ENCODE peak calls at places on chromosomes 16 and 17, in ten cellular contexts. B is omental fat pad; S is stimulated activated CD4-positive, alpha-beta T cell treated with anti-CD3 and anti-CD28 coated beads, Interleukin-4, amount 100 ng/mL, for 1 hour; R is A549; Q is T-cell; W is fibroblast of lung; A is activated T-cell treated with anti-CD3 and anti-CD28 coated beads, Interleukin-2, amount 50 U/mL, for 72 hours; D is Right ventricle myocardium superior; K is posterior vena cava; I is CD8-positive, alpha-beta memory T cell. V is an unnamed sample.

GRCh38 chr16:70688266-70688742 is 2.5 kb upstream of the MTSS2 start:
- DNase-seq in I (no peak), B (no peak), R (no peak), S (no peak), D (peak), A (no peak), Q (no peak), K (no peak), W (peak), V (no peak)

GRCh38 chr17:78196712-78197111 is 9.6 kb downstream of the AFMID start:
- DNase-seq in Q (no peak), B (no peak), R (no peak), D (no peak), W (no peak), I (no peak), A (no peak), K (no peak), S (no peak), V (no peak)

GRCh38 chr17:3512512-3513171 is 36.8 kb downstream of the ASPA start:
- DNase-seq in R (no peak), W (peak), S (no peak), A (no peak), I (no peak), B (no peak), Q (no peak), D (peak), K (peak), V (no peak)

GRCh38 chr16:68073902-68074760 is 11.0 kb upstream of the NFATC3 start:
- DNase-seq in R (no peak), Q (no peak), I (no peak), D (no peak), W (no peak), K (no peak), A (no peak), S (no peak), B (no peak), V (no peak)

GRCh38 chr17:45904886-45905285 is 10.5 kb downstream of the MAPT start:
- DNase-seq in K (no peak), I (no peak), S (no peak), R (no peak), D (no peak), W (no peak), Q (no peak), B (no peak), A (no peak), V (no peak)

GRCh38 chr17:59149051-59149450 is 5.9 kb downstream of the SKA2 start:
- DNase-seq in S (no peak), I (no peak), K (no peak), A (no peak), Q (no peak), W (peak), B (no peak), D (no peak), R (no peak), V (no peak)

GRCh38 chr16:28863929-28864886 is 565 bp downstream of the SH2B1 start:
- DNase-seq in B (no peak), I (no peak), R (no peak), D (peak), A (no peak), W (peak), S (no peak), K (no peak), Q (no peak), V (peak)

GRCh38 chr16:49473773-49474172 is 100.2 kb downstream of the C16orf78 start:
- DNase-seq in S (no peak), B (peak), R (no peak), Q (no peak), I (no peak), W (no peak), A (no peak), K (no peak), D (no peak), V (no peak)

GRCh38 chr17:13415877-13416416 is 185.8 kb downstream of the HS3ST3A1 start:
- DNase-seq in Q (no peak), R (no peak), A (no peak), K (no peak), D (peak), B (no peak), I (no peak), W (peak), S (no peak), V (no peak)

GRCh38 chr17:71938340-71939010 is 182.3 kb upstream of the SOX9 start:
- DNase-seq in I (no peak), A (no peak), B (no peak), W (no peak), S (no peak), K (no peak), D (no peak), R (no peak), Q (no peak), V (no peak)

GRCh38 chr16:15807603-15808009 is 49.2 kb downstream of the MYH11 start:
- DNase-seq in S (no peak), B (no peak), D (no peak), Q (no peak), R (no peak), A (no peak), K (peak), I (no peak), W (peak), V (no peak)

GRCh38 chr16:70661918-70662641 is 15.7 kb downstream of the IL34 start:
- DNase-seq in K (peak), D (no peak), B (no peak), W (peak), R (no peak), A (no peak), Q (no peak), S (no peak), I (no peak), V (no peak)

GRCh38 chr17:78960945-78961344 is 18.8 kb downstream of the LGALS3BP start:
- DNase-seq in K (no peak), A (no peak), D (peak), I (no peak), B (no peak), W (peak), S (no peak), Q (no peak), R (no peak), V (no peak)

GRCh38 chr17:73639322-73639721 is 4.9 kb downstream of the SDK2 start:
- DNase-seq in K (no peak), I (no peak), R (no peak), A (no peak), D (peak), Q (no peak), B (no peak), W (peak), S (no peak), V (no peak)

GRCh38 chr17:1031711-1032110 is 34.8 kb downstream of the TIMM22 start:
- DNase-seq in I (no peak), B (no peak), R (no peak), A (no peak), K (no peak), D (peak), S (no peak), W (peak), Q (no peak), V (no peak)

GRCh38 chr17:43694081-43694870 is 32.6 kb upstream of the MEOX1 start:
- DNase-seq in B (peak), S (peak), R (peak), Q (peak), K (no peak), I (peak), W (peak), A (peak), D (peak), V (peak)

GRCh38 chr17:50935201-50936124 is 69.3 kb upstream of the TOB1 start:
- DNase-seq in A (no peak), B (no peak), D (peak), K (no peak), W (no peak), Q (no peak), I (no peak), S (no peak), R (peak), V (no peak)

GRCh38 chr16:21101631-21102420 is 48.8 kb downstream of the DNAH3 start:
- DNase-seq in K (no peak), B (no peak), A (peak), D (peak), S (peak), R (peak), W (peak), I (no peak), Q (no peak), V (peak)

GRCh38 chr16:19555938-19556778 is 655 bp downstream of the VPS35L start:
- DNase-seq in D (no peak), I (peak), S (peak), A (peak), R (peak), B (no peak), K (no peak), W (peak), Q (no peak), V (peak)

GRCh38 chr17:81043725-81044427 is 8.9 kb downstream of the BAIAP2 start:
- DNase-seq in D (peak), W (peak), S (no peak), I (no peak), K (no peak), R (peak), B (no peak), Q (no peak), A (no peak), V (no peak)

GRCh38 chr17:2853722-2854580 is 57.7 kb downstream of the RAP1GAP2 start:
- DNase-seq in D (peak), A (peak), Q (no peak), B (no peak), S (peak), W (peak), K (no peak), I (no peak), R (peak), V (peak)

GRCh38 chr17:8047769-8048110 is 8.9 kb downstream of the ALOX15B start:
- DNase-seq in B (no peak), Q (no peak), A (no peak), W (no peak), S (no peak), K (peak), R (no peak), D (no peak), I (no peak), V (no peak)

GRCh38 chr17:18039535-18040286 is 503 bp downstream of the GID4 start:
- DNase-seq in I (peak), K (peak), B (no peak), Q (no peak), D (peak), A (peak), W (no peak), S (no peak), R (peak), V (no peak)

GRCh38 chr16:88705076-88705684 is 1.0 kb downstream of the RNF166 start:
- DNase-seq in R (no peak), B (no peak), K (no peak), S (no peak), D (peak), A (peak), I (peak), Q (no peak), W (peak), V (peak)

GRCh38 chr16:56102159-56102798 is 89.0 kb upstream of the GNAO1 start:
- DNase-seq in Q (no peak), W (no peak), D (peak), R (no peak), A (no peak), I (no peak), S (no peak), B (no peak), K (peak), V (no peak)

GRCh38 chr17:43641416-43641815 is 20.3 kb downstream of the MEOX1 start:
- DNase-seq in W (no peak), R (no peak), Q (no peak), D (no peak), K (no peak), A (no peak), S (no peak), B (no peak), I (no peak), V (no peak)

GRCh38 chr16:70646260-70647241 is at the start of gene IL34:
- DNase-seq in B (no peak), D (no peak), S (no peak), R (no peak), K (peak), I (no peak), W (peak), A (no peak), Q (no peak), V (no peak)

GRCh38 chr16:29675811-29676643 is 3.0 kb upstream of the QPRT start:
- DNase-seq in Q (no peak), R (peak), B (no peak), S (no peak), K (no peak), I (no peak), W (peak), D (no peak), A (no peak), V (no peak)

GRCh38 chr16:55272787-55273186 is 51.2 kb upstream of the IRX6 start:
- DNase-seq in D (no peak), B (no peak), A (no peak), S (no peak), I (no peak), R (no peak), Q (no peak), K (no peak), W (no peak), V (no peak)

GRCh38 chr16:89795676-89796075 is 20.8 kb downstream of the FANCA start:
- DNase-seq in A (no peak), D (no peak), S (no peak), B (no peak), W (no peak), R (no peak), I (no peak), K (no peak), Q (no peak), V (no peak)

GRCh38 chr17:1638171-1638583 is 7.4 kb downstream of the SCARF1 start:
- DNase-seq in A (no peak), W (no peak), D (no peak), B (no peak), R (no peak), K (no peak), I (no peak), S (no peak), Q (no peak), V (no peak)

GRCh38 chr17:74096456-74096855 is 107.0 kb upstream of the RPL38 start:
- DNase-seq in D (no peak), K (peak), W (no peak), I (no peak), A (no peak), Q (no peak), R (no peak), B (no peak), S (no peak), V (no peak)

GRCh38 chr16:27317320-27317719 is 3.5 kb downstream of the IL4R start:
- DNase-seq in A (peak), D (no peak), I (no peak), W (no peak), Q (no peak), R (no peak), S (no peak), K (peak), B (no peak), V (no peak)

GRCh38 chr16:68564367-68564985 is 25.4 kb downstream of the ZFP90 start:
- DNase-seq in R (no peak), K (no peak), B (no peak), Q (no peak), I (no peak), S (no peak), A (no peak), W (peak), D (no peak), V (no peak)

GRCh38 chr17:74671031-74671771 is 41.5 kb downstream of the CD300LF start:
- DNase-seq in R (peak), W (peak), I (peak), Q (peak), B (peak), A (peak), S (peak), K (peak), D (peak), V (peak)

GRCh38 chr17:10447035-10447931 is 22.1 kb downstream of the MYH4 start:
- DNase-seq in R (no peak), S (no peak), I (no peak), B (no peak), A (no peak), D (no peak), Q (no peak), K (no peak), W (no peak), V (no peak)

V was measured in activated CD4-positive, alpha-beta memory T cell treated with anti-CD3 and anti-CD28 coated beads for 36 hours.